ENCODE peak calls at places on chromosomes 16 and 17, in nine cellular contexts. I, D, G, X, R, P, N, T and V are unnamed samples.

GRCh38 chr17:17125136-17126084 is 80.7 kb downstream of the PLD6 start:
- DNase-seq in X (no peak), G (no peak), R (no peak), I (no peak), T (no peak), D (no peak), N (no peak), P (no peak), V (no peak)

GRCh38 chr17:9401434-9401833 is 174.2 kb downstream of the STX8 start:
- DNase-seq in D (peak), R (no peak), N (no peak), G (peak), P (peak), I (no peak), T (peak), X (no peak), V (peak)

GRCh38 chr17:34135841-34136240 is 119.2 kb upstream of the CCL2 start:
- DNase-seq in T (peak), R (no peak), N (no peak), G (no peak), D (no peak), X (no peak), I (no peak), P (no peak), V (no peak)

GRCh38 chr17:78741644-78742284 is 40.3 kb downstream of the CYTH1 start:
- DNase-seq in P (no peak), G (no peak), R (no peak), N (no peak), T (no peak), X (no peak), D (no peak), I (no peak), V (no peak)

GRCh38 chr17:39740357-39741111 is 2.8 kb downstream of the GRB7 start:
- DNase-seq in R (no peak), I (no peak), P (peak), N (no peak), X (no peak), G (peak), D (peak), T (peak), V (no peak)

GRCh38 chr17:8392674-8393469 is 4.8 kb downstream of the RNF222 start:
- DNase-seq in X (no peak), P (no peak), R (no peak), I (no peak), N (no peak), T (no peak), G (no peak), D (no peak), V (no peak)

GRCh38 chr17:50150354-50151040 is at the start of gene PPP1R9B:
- DNase-seq in T (no peak), I (no peak), N (no peak), D (no peak), X (no peak), R (no peak), P (no peak), G (no peak), V (no peak)

GRCh38 chr16:89037261-89038152 is 56.1 kb upstream of the ACSF3 start:
- DNase-seq in G (no peak), D (peak), R (no peak), P (no peak), X (peak), T (peak), N (no peak), I (no peak), V (no peak)

GRCh38 chr17:42623732-42624596 is 14.5 kb downstream of the TUBG1 start:
- DNase-seq in R (no peak), P (peak), I (no peak), X (no peak), G (peak), T (no peak), D (peak), N (no peak), V (no peak)

GRCh38 chr16:85041184-85041928 is 13.8 kb downstream of the KIAA0513 start:
- DNase-seq in D (no peak), T (no peak), G (no peak), N (no peak), P (no peak), I (no peak), R (no peak), X (no peak), V (no peak)

GRCh38 chr16:6341993-6342392 is 990.7 kb upstream of the RBFOX1 start:
- DNase-seq in T (no peak), X (no peak), I (no peak), P (no peak), G (no peak), R (no peak), N (no peak), D (no peak), V (no peak)

GRCh38 chr16:50273382-50273690 is 7.0 kb downstream of the ADCY7 start:
- DNase-seq in P (no peak), G (no peak), T (no peak), D (no peak), N (no peak), I (no peak), R (no peak), X (no peak), V (no peak)

GRCh38 chr17:80877095-80877828 is 114.4 kb upstream of the CHMP6 start:
- DNase-seq in G (no peak), I (no peak), D (no peak), X (peak), R (peak), N (peak), P (no peak), T (no peak), V (no peak)

GRCh38 chr16:22751104-22751667 is 62.8 kb upstream of the HS3ST2 start:
- DNase-seq in D (no peak), R (no peak), N (no peak), T (no peak), X (no peak), P (no peak), G (no peak), I (no peak), V (no peak)

GRCh38 chr17:78341559-78342437 is 18.1 kb downstream of the SOCS3 start:
- DNase-seq in T (peak), X (no peak), N (no peak), G (peak), I (peak), D (peak), P (peak), R (peak), V (no peak)

GRCh38 chr17:19309701-19310100 is 52.8 kb downstream of the B9D1 start:
- DNase-seq in D (no peak), I (no peak), P (no peak), X (no peak), G (no peak), T (no peak), N (no peak), R (no peak), V (no peak)

GRCh38 chr16:88817785-88818609 is 6.3 kb upstream of the APRT start:
- DNase-seq in X (no peak), G (no peak), R (no peak), T (no peak), P (no peak), D (no peak), N (no peak), I (no peak), V (no peak)

GRCh38 chr16:81716478-81717210 is 62.4 kb upstream of the PLCG2 start:
- DNase-seq in G (no peak), R (no peak), X (no peak), T (no peak), I (peak), N (peak), D (no peak), P (no peak), V (no peak)

GRCh38 chr16:81204794-81205680 is 33.5 kb upstream of the BCO1 start:
- DNase-seq in P (peak), I (no peak), N (no peak), X (peak), G (no peak), T (peak), R (peak), D (peak), V (no peak)

GRCh38 chr16:80710918-80711317 is 93.5 kb downstream of the CDYL2 start:
- DNase-seq in P (no peak), N (no peak), R (no peak), X (no peak), T (peak), G (no peak), I (no peak), D (no peak), V (no peak)

GRCh38 chr17:65537845-65538678 is 23.4 kb downstream of the AXIN2 start:
- DNase-seq in G (no peak), T (no peak), N (peak), R (peak), I (no peak), P (no peak), D (no peak), X (peak), V (no peak)

GRCh38 chr17:40191237-40192208 is 14.3 kb downstream of the RAPGEFL1 start:
- DNase-seq in N (peak), P (peak), G (no peak), X (peak), D (peak), T (no peak), I (peak), R (peak), V (no peak)

GRCh38 chr16:20023190-20023589 is 50.5 kb downstream of the GPR139 start:
- DNase-seq in R (no peak), D (peak), P (no peak), T (peak), N (no peak), X (no peak), G (no peak), I (no peak), V (no peak)

GRCh38 chr16:83979456-83979855 is 11.4 kb downstream of the NECAB2 start:
- DNase-seq in D (no peak), G (no peak), N (no peak), T (no peak), R (no peak), I (no peak), P (no peak), X (no peak), V (no peak)

GRCh38 chr16:75288596-75289120 is 37.2 kb upstream of the BCAR1 start:
- DNase-seq in R (peak), X (peak), I (no peak), D (no peak), N (no peak), G (no peak), T (no peak), P (no peak), V (no peak)